ENCODE peak calls at places on chromosome 12, in four cellular contexts. One of them, this sample, is unnamed.

GRCh38 chr12:12529783-12530421 is 32.8 kb downstream of the DUSP16 start:
- DNase-seq in bronchial epithelial cell: no peak
- DNase-seq in B cell: no peak
- DNase-seq in adrenal gland: no peak
- DNase-seq in this sample: no peak

GRCh38 chr12:87816186-87816585 is 213.0 kb downstream of the C12orf50 start:
- DNase-seq in bronchial epithelial cell: no peak
- DNase-seq in B cell: no peak
- DNase-seq in adrenal gland: no peak
- DNase-seq in this sample: no peak

GRCh38 chr12:11765817-11766794 is 116.6 kb downstream of the ETV6 start:
- DNase-seq in B cell: peak
- DNase-seq in adrenal gland: peak
- DNase-seq in bronchial epithelial cell: no peak
- DNase-seq in this sample: no peak

GRCh38 chr12:131167334-131167733 is 213.6 kb downstream of the ADGRD1 start:
- DNase-seq in adrenal gland: peak
- DNase-seq in bronchial epithelial cell: peak
- DNase-seq in B cell: no peak
- DNase-seq in this sample: peak

GRCh38 chr12:125140239-125140917 is 75.1 kb downstream of the AACS start:
- DNase-seq in B cell: no peak
- DNase-seq in bronchial epithelial cell: no peak
- DNase-seq in adrenal gland: no peak
- DNase-seq in this sample: peak

GRCh38 chr12:85996280-85996679 is 122.2 kb downstream of the NTS start:
- DNase-seq in B cell: no peak
- DNase-seq in adrenal gland: no peak
- DNase-seq in bronchial epithelial cell: peak
- DNase-seq in this sample: peak

GRCh38 chr12:53505555-53506449 is 1.5 kb downstream of the NPFF start:
- DNase-seq in adrenal gland: no peak
- DNase-seq in B cell: no peak
- DNase-seq in bronchial epithelial cell: no peak
- DNase-seq in this sample: peak

GRCh38 chr12:2185751-2186341 is 133.1 kb downstream of the CACNA1C start:
- DNase-seq in bronchial epithelial cell: no peak
- DNase-seq in B cell: no peak
- DNase-seq in adrenal gland: no peak
- DNase-seq in this sample: no peak

GRCh38 chr12:120961604-120962486 is 16.5 kb upstream of the HNF1A start:
- DNase-seq in bronchial epithelial cell: peak
- DNase-seq in B cell: no peak
- DNase-seq in adrenal gland: peak
- DNase-seq in this sample: no peak

GRCh38 chr12:98939350-98939749 is 294.3 kb downstream of the APAF1 start:
- DNase-seq in B cell: no peak
- DNase-seq in adrenal gland: peak
- DNase-seq in bronchial epithelial cell: peak
- DNase-seq in this sample: peak

GRCh38 chr12:79691299-79692248 is 810 bp upstream of the PAWR start:
- DNase-seq in adrenal gland: peak
- DNase-seq in B cell: no peak
- DNase-seq in bronchial epithelial cell: peak
- DNase-seq in this sample: peak

DNA sequence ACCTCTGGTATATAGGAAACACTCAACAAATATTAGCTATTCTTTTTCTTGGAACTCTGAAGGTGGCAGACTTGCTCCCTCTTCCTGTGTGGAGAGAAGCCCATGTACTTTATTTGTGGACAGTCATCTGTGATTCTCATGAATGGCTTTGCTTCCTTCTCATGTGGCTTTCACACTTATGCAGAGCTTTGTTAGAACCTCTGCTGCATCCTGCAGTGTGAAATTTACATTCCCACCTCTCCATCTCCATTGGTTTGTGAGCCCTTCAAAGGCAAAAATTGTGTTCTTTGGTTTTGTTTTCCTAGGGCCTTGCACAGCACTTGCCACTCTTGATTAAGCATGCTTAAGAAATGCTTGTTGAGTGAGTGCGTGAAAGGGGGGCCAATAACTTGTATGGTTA is 51.9 kb downstream of the BICD1 start:
- DNase-seq in adrenal gland: no peak
- DNase-seq in B cell: no peak
- DNase-seq in bronchial epithelial cell: no peak
- DNase-seq in this sample: no peak
- TF ChIP-seq CTCF in adrenal gland: no peak
- TF ChIP-seq CTCF in B cell: no peak
- TF ChIP-seq CTCF in bronchial epithelial cell: no peak
- TF ChIP-seq CTCF in this sample: no peak

GRCh38 chr12:4604684-4605193 is 42.7 kb downstream of the DYRK4 start:
- DNase-seq in adrenal gland: peak
- DNase-seq in bronchial epithelial cell: peak
- DNase-seq in B cell: peak
- DNase-seq in this sample: peak
- TF ChIP-seq CTCF in adrenal gland: peak
- TF ChIP-seq CTCF in bronchial epithelial cell: peak
- TF ChIP-seq CTCF in B cell: peak
- TF ChIP-seq CTCF in this sample: peak

DNA sequence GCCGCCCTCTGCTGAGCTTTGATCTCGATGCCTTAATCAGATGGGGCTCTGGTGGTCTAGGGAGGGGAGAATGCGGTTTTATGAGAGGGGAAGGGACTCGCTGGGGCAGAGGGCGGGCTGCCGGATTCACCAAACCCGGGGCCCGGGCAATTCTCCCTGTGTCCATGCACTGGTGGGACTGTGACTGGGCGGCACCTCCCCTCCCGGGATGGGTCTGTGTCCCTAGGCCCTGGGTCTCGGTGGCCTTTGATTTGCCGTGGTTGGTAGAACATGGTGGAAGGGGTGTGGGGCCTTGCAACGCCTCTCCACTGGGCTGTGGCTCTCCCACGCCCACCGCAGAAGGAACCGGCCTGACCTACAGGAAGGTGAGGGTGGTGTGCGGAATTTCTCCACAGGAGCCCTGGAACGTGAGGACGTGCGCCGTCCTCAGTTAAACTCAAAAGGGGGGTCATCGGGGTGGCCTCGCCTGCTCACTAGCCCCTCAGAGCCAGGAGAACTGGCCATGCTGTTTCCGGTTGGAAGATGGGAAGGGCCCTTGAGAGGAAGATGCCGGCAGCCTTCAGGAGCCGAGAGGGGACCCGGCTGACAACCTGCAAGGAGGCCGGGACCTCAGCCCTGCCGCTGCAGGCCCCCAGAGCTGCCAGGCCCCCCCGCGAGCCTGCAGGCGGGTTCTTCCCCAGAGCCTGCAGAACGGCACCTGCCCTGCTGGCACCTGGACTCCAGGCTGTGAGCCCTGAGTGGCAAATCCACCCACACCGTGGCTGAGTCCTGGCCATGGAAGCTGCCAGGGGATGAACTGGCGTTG is 43.6 kb downstream of the NOC4L start:
- DNase-seq in B cell: no peak
- DNase-seq in adrenal gland: no peak
- DNase-seq in bronchial epithelial cell: no peak
- DNase-seq in this sample: no peak
- TF ChIP-seq CTCF in B cell: no peak
- TF ChIP-seq CTCF in adrenal gland: no peak
- TF ChIP-seq CTCF in bronchial epithelial cell: no peak
- TF ChIP-seq CTCF in this sample: no peak

DNA sequence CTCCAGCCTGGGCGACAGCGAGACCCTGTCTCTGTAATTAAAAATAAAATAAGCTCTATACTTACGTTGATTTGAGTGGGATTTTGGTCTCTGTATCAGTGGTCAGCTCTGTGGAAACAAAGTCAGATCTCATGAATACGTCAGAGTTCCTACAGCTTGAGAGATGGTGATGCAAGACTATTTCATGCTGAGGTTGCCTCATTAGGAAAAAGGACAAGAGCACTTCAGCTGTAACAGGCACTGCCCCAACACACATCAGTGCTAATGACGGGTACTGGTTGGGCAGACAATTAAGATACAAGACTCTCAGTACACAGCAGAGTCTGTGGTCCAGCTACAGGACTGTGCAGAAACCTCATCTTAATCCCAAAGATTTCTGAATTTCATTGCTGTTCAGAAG is 246.4 kb upstream of the AMIGO2 start:
- DNase-seq in bronchial epithelial cell: no peak
- DNase-seq in adrenal gland: no peak
- DNase-seq in B cell: no peak
- DNase-seq in this sample: no peak
- TF ChIP-seq CTCF in bronchial epithelial cell: no peak
- TF ChIP-seq CTCF in adrenal gland: no peak
- TF ChIP-seq CTCF in B cell: no peak
- TF ChIP-seq CTCF in this sample: no peak

GRCh38 chr12:14366211-14366762 is 805 bp downstream of the ATF7IP start:
- DNase-seq in bronchial epithelial cell: peak
- DNase-seq in B cell: no peak
- DNase-seq in adrenal gland: no peak
- DNase-seq in this sample: peak
- TF ChIP-seq CTCF in bronchial epithelial cell: no peak
- TF ChIP-seq CTCF in B cell: peak
- TF ChIP-seq CTCF in adrenal gland: peak
- TF ChIP-seq CTCF in this sample: peak

DNA sequence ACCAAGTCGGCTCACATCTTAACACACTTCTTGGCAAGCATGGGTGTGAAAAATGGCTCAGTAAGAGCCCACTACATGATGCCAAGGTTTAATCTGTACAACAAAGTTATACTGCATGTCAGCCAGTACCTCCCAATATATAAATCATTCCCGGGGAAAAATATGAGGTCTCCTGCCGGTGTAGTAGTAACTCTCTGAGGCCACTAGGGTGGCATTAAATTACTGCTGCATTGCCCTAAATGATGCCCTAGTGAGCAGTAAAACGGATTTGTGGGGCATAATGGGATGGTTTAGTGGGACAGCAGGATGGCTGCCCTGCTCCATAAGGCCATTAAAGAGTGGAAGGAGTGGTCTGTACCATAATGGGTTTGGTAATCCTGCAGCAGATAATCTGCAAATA is 267.7 kb downstream of the MED13L start:
- DNase-seq in bronchial epithelial cell: no peak
- DNase-seq in B cell: no peak
- DNase-seq in adrenal gland: no peak
- DNase-seq in this sample: peak
- TF ChIP-seq CTCF in bronchial epithelial cell: peak
- TF ChIP-seq CTCF in B cell: peak
- TF ChIP-seq CTCF in adrenal gland: peak
- TF ChIP-seq CTCF in this sample: peak

DNA sequence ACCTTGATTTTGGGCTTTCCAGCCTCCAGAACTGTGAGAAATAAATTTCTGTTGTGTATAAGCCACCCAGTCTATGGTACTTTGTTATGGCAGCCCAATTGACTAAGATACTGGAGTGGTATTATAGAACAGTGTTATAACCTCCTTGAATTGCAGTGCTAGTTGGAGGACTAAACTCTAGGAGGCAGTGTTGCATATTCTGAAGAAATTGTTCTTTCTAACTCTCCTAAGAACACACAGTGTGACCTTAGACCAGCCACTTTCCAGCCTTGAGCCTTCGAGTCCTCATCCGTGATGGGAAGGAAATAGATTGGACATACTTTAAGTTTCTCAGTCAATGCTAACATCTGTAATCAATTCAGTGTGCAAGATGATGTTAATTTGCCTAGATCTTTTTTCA is 22.4 kb upstream of the LRRC10 start:
- DNase-seq in B cell: no peak
- DNase-seq in adrenal gland: no peak
- DNase-seq in bronchial epithelial cell: peak
- DNase-seq in this sample: peak
- TF ChIP-seq CTCF in B cell: no peak
- TF ChIP-seq CTCF in adrenal gland: no peak
- TF ChIP-seq CTCF in bronchial epithelial cell: peak
- TF ChIP-seq CTCF in this sample: peak